ENCODE peak calls at places on chromosomes 13 and 19, in six cellular contexts. One of them, this sample, is unnamed.

GRCh38 chr19:19276386-19276785 is 3.3 kb upstream of the TM6SF2 start:
- DNase-seq in OCI-LY7: no peak
- DNase-seq in ovary: no peak
- DNase-seq in thoracic aorta: no peak
- DNase-seq in right atrium auricular region: no peak
- DNase-seq in body of pancreas: no peak
- DNase-seq in this sample: no peak

GRCh38 chr19:21823224-21823623 is 12.8 kb downstream of the ZNF43 start:
- DNase-seq in OCI-LY7: no peak
- DNase-seq in ovary: no peak
- DNase-seq in thoracic aorta: no peak
- DNase-seq in right atrium auricular region: no peak
- DNase-seq in body of pancreas: no peak
- DNase-seq in this sample: no peak

GRCh38 chr13:28313579-28313978 is 175.2 kb downstream of the PAN3 start:
- DNase-seq in OCI-LY7: peak; percentile 23
- DNase-seq in ovary: no peak
- DNase-seq in thoracic aorta: no peak
- DNase-seq in right atrium auricular region: no peak
- DNase-seq in body of pancreas: no peak
- DNase-seq in this sample: no peak

GRCh38 chr13:94236876-94237275 is 242.6 kb downstream of the DCT start:
- DNase-seq in OCI-LY7: no peak
- DNase-seq in ovary: no peak
- DNase-seq in thoracic aorta: no peak
- DNase-seq in right atrium auricular region: no peak
- DNase-seq in body of pancreas: no peak
- DNase-seq in this sample: no peak

GRCh38 chr19:51681286-51681956 is 11.7 kb upstream of the SPACA6 start:
- DNase-seq in OCI-LY7: no peak
- DNase-seq in ovary: no peak
- DNase-seq in thoracic aorta: no peak
- DNase-seq in right atrium auricular region: no peak
- DNase-seq in body of pancreas: no peak
- DNase-seq in this sample: no peak

GRCh38 chr13:89514534-89515312 is 1832.8 kb upstream of the MIR17HG start:
- DNase-seq in OCI-LY7: no peak
- DNase-seq in ovary: no peak
- DNase-seq in thoracic aorta: no peak
- DNase-seq in right atrium auricular region: no peak
- DNase-seq in body of pancreas: peak; percentile 14
- DNase-seq in this sample: no peak

GRCh38 chr19:54279441-54279962 is 1.4 kb downstream of the LILRB2 start:
- DNase-seq in OCI-LY7: no peak
- DNase-seq in ovary: no peak
- DNase-seq in thoracic aorta: no peak
- DNase-seq in right atrium auricular region: no peak
- DNase-seq in body of pancreas: no peak
- DNase-seq in this sample: peak; percentile 64

GRCh38 chr19:49591731-49592485 is 926 bp downstream of the PRR12 start:
- DNase-seq in OCI-LY7: peak; percentile 63
- DNase-seq in ovary: peak; percentile 72
- DNase-seq in thoracic aorta: no peak
- DNase-seq in right atrium auricular region: no peak
- DNase-seq in body of pancreas: peak; percentile 43
- DNase-seq in this sample: peak; percentile 74

GRCh38 chr19:309206-309565 is 18.0 kb upstream of the PLPP2 start:
- DNase-seq in OCI-LY7: no peak
- DNase-seq in ovary: no peak
- DNase-seq in thoracic aorta: no peak
- DNase-seq in right atrium auricular region: no peak
- DNase-seq in body of pancreas: no peak
- DNase-seq in this sample: no peak

GRCh38 chr19:12833418-12833746 is 997 bp downstream of the RTBDN start:
- DNase-seq in OCI-LY7: no peak
- DNase-seq in ovary: no peak
- DNase-seq in thoracic aorta: no peak
- DNase-seq in right atrium auricular region: no peak
- DNase-seq in body of pancreas: no peak
- DNase-seq in this sample: no peak

GRCh38 chr19:12834418-12834943 is at the start of gene RTBDN:
- DNase-seq in OCI-LY7: no peak
- DNase-seq in ovary: no peak
- DNase-seq in thoracic aorta: no peak
- DNase-seq in right atrium auricular region: no peak
- DNase-seq in body of pancreas: no peak
- DNase-seq in this sample: no peak

GRCh38 chr19:12834976-12835757 is 788 bp upstream of the RTBDN start:
- DNase-seq in OCI-LY7: peak; percentile 81
- DNase-seq in ovary: peak; percentile 50
- DNase-seq in thoracic aorta: no peak
- DNase-seq in right atrium auricular region: no peak
- DNase-seq in body of pancreas: peak; percentile 51
- DNase-seq in this sample: no peak

GRCh38 chr19:12836529-12836863 is 1.8 kb upstream of the MAST1 start:
- DNase-seq in OCI-LY7: no peak
- DNase-seq in ovary: no peak
- DNase-seq in thoracic aorta: no peak
- DNase-seq in right atrium auricular region: no peak
- DNase-seq in body of pancreas: no peak
- DNase-seq in this sample: no peak

GRCh38 chr19:12833747-12834417 is 497 bp downstream of the RTBDN start:
- DNase-seq in OCI-LY7: peak; percentile 58
- DNase-seq in ovary: no peak
- DNase-seq in thoracic aorta: no peak
- DNase-seq in right atrium auricular region: no peak
- DNase-seq in body of pancreas: peak; percentile 45
- DNase-seq in this sample: no peak
- TF ChIP-seq CTCF in OCI-LY7: peak; percentile 36
- TF ChIP-seq CTCF in ovary: no peak
- TF ChIP-seq CTCF in thoracic aorta: no peak
- TF ChIP-seq CTCF in right atrium auricular region: no peak
- TF ChIP-seq CTCF in body of pancreas: no peak
- TF ChIP-seq CTCF in this sample: no peak

GRCh38 chr19:35715355-35715809 is 2.4 kb upstream of the KMT2B start:
- DNase-seq in OCI-LY7: no peak
- DNase-seq in ovary: no peak
- DNase-seq in thoracic aorta: no peak
- DNase-seq in right atrium auricular region: no peak
- DNase-seq in body of pancreas: no peak
- DNase-seq in this sample: no peak
- H3K4me3 ChIP-seq in OCI-LY7: peak overlapping the region; percentile 77
- H3K4me3 ChIP-seq in ovary: no peak overlapping the region
- H3K4me3 ChIP-seq in thoracic aorta: no peak overlapping the region
- H3K4me3 ChIP-seq in right atrium auricular region: no peak overlapping the region
- H3K4me3 ChIP-seq in body of pancreas: no peak overlapping the region
- H3K4me3 ChIP-seq in this sample: no peak overlapping the region

GRCh38 chr13:62185631-62186256 is 770.1 kb upstream of the PCDH20 start:
- DNase-seq in OCI-LY7: no peak
- DNase-seq in ovary: no peak
- DNase-seq in thoracic aorta: no peak
- DNase-seq in right atrium auricular region: no peak
- DNase-seq in body of pancreas: no peak
- DNase-seq in this sample: no peak
- TF ChIP-seq CTCF in OCI-LY7: no peak
- TF ChIP-seq CTCF in ovary: no peak
- TF ChIP-seq CTCF in thoracic aorta: no peak
- TF ChIP-seq CTCF in right atrium auricular region: no peak
- TF ChIP-seq CTCF in body of pancreas: no peak
- TF ChIP-seq CTCF in this sample: no peak

DNA sequence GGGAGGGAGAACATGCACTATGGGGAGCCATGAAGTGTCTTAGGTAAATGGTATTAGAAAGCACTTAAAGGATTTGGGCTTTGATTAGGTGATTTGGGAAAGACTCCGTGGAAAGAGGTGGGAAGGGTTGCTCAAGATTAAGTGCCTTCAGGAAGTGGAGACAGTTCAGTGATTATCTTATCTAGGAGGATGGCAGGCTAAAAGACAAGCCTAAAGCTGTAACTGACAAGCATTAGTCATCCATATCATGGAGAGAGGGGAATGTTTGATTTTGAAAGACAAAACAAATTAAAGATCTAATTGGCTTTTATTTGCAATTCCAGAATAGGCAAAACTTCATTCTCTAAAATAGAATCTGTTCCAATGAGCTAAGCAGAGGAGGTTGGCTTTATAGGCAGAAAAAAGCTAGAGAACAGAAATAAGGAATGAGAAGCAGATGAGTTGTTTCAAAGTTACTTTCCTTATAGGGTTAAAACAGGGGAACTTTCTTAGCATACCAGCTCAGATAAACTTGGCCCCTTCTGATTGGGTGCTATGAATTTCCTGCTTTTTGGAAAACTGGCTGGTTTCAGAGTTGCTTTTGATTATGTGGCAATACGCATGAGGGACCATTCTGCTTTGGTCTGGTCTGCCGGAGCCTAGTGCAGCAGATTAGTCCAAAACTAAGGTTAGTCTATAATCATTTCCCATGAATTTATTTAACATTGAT is 1.8 kb upstream of the DIAPH3 start:
- DNase-seq in OCI-LY7: no peak
- DNase-seq in ovary: no peak
- DNase-seq in thoracic aorta: no peak
- DNase-seq in right atrium auricular region: no peak
- DNase-seq in body of pancreas: peak; percentile 24
- DNase-seq in this sample: no peak
- H3K4me3 ChIP-seq in OCI-LY7: no peak overlapping the region
- H3K4me3 ChIP-seq in ovary: no peak overlapping the region
- H3K4me3 ChIP-seq in thoracic aorta: no peak overlapping the region
- H3K4me3 ChIP-seq in right atrium auricular region: no peak overlapping the region
- H3K4me3 ChIP-seq in body of pancreas: no peak overlapping the region
- H3K4me3 ChIP-seq in this sample: no peak overlapping the region

GRCh38 chr19:3210347-3211017 is 14.0 kb upstream of the CELF5 start:
- DNase-seq in OCI-LY7: peak; percentile 63
- DNase-seq in ovary: peak; percentile 57
- DNase-seq in thoracic aorta: no peak
- DNase-seq in right atrium auricular region: no peak
- DNase-seq in body of pancreas: peak; percentile 61
- DNase-seq in this sample: no peak
- TF ChIP-seq CTCF in OCI-LY7: peak; percentile 79
- TF ChIP-seq CTCF in ovary: peak; percentile 20
- TF ChIP-seq CTCF in thoracic aorta: peak; percentile 40
- TF ChIP-seq CTCF in right atrium auricular region: peak; percentile 67
- TF ChIP-seq CTCF in body of pancreas: peak; percentile 51
- TF ChIP-seq CTCF in this sample: peak; percentile 23

GRCh38 chr19:40713939-40714338 is 2.7 kb downstream of the COQ8B start:
- DNase-seq in OCI-LY7: no peak
- DNase-seq in ovary: no peak
- DNase-seq in thoracic aorta: no peak
- DNase-seq in right atrium auricular region: no peak
- DNase-seq in body of pancreas: no peak
- DNase-seq in this sample: no peak
- H3K4me3 ChIP-seq in OCI-LY7: peak overlapping the region; percentile 70
- H3K4me3 ChIP-seq in ovary: no peak overlapping the region
- H3K4me3 ChIP-seq in thoracic aorta: peak overlapping the region; percentile 87
- H3K4me3 ChIP-seq in right atrium auricular region: no peak overlapping the region
- H3K4me3 ChIP-seq in body of pancreas: no peak overlapping the region
- H3K4me3 ChIP-seq in this sample: peak overlapping the region; percentile 74

GRCh38 chr13:44438234-44438579 is 64.6 kb downstream of the SERP2 start:
- DNase-seq in OCI-LY7: no peak
- DNase-seq in ovary: no peak
- DNase-seq in thoracic aorta: no peak
- DNase-seq in right atrium auricular region: no peak
- DNase-seq in body of pancreas: no peak
- DNase-seq in this sample: no peak
- TF ChIP-seq CTCF in OCI-LY7: peak; percentile 6
- TF ChIP-seq CTCF in ovary: no peak
- TF ChIP-seq CTCF in thoracic aorta: no peak
- TF ChIP-seq CTCF in right atrium auricular region: no peak
- TF ChIP-seq CTCF in body of pancreas: no peak
- TF ChIP-seq CTCF in this sample: no peak

GRCh38 chr13:113821847-113822246 is 42.0 kb downstream of the GAS6 start:
- DNase-seq in OCI-LY7: no peak
- DNase-seq in ovary: peak; percentile 68
- DNase-seq in thoracic aorta: no peak
- DNase-seq in right atrium auricular region: no peak
- DNase-seq in body of pancreas: no peak
- DNase-seq in this sample: no peak

GRCh38 chr13:113822266-113822665 is 41.6 kb downstream of the GAS6 start:
- DNase-seq in OCI-LY7: no peak
- DNase-seq in ovary: no peak
- DNase-seq in thoracic aorta: no peak
- DNase-seq in right atrium auricular region: no peak
- DNase-seq in body of pancreas: no peak
- DNase-seq in this sample: no peak

GRCh38 chr13:113819341-113819730 is 44.5 kb downstream of the GAS6 start:
- DNase-seq in OCI-LY7: no peak
- DNase-seq in ovary: no peak
- DNase-seq in thoracic aorta: no peak
- DNase-seq in right atrium auricular region: no peak
- DNase-seq in body of pancreas: no peak
- DNase-seq in this sample: no peak

GRCh38 chr13:113819731-113820715 is 43.9 kb downstream of the GAS6 start:
- DNase-seq in OCI-LY7: no peak
- DNase-seq in ovary: no peak
- DNase-seq in thoracic aorta: no peak
- DNase-seq in right atrium auricular region: no peak
- DNase-seq in body of pancreas: no peak
- DNase-seq in this sample: no peak

GRCh38 chr13:113820813-113821651 is 42.8 kb downstream of the GAS6 start:
- DNase-seq in OCI-LY7: no peak
- DNase-seq in ovary: peak; percentile 87
- DNase-seq in thoracic aorta: no peak
- DNase-seq in right atrium auricular region: peak; percentile 89
- DNase-seq in body of pancreas: peak; percentile 30
- DNase-seq in this sample: peak; percentile 96
- H3K4me3 ChIP-seq in OCI-LY7: no peak overlapping the region
- H3K4me3 ChIP-seq in ovary: peak overlapping the region; percentile 17
- H3K4me3 ChIP-seq in thoracic aorta: peak overlapping the region; percentile 51
- H3K4me3 ChIP-seq in right atrium auricular region: no peak overlapping the region
- H3K4me3 ChIP-seq in body of pancreas: no peak overlapping the region
- H3K4me3 ChIP-seq in this sample: peak overlapping the region; percentile 40

This sample was measured in sigmoid colon.